ENCODE peak calls at places on chromosomes 16 and 17, in eight cellular contexts. One of them, this sample, is unnamed.

GRCh38 chr16:89828870-89829629 is 775 bp downstream of the SPIRE2 start:
- DNase-seq in naive B cell: no peak
- DNase-seq in fibroblast of lung: no peak
- DNase-seq in stimulated activated CD4-positive, alpha-beta T cell treated with anti-CD3 and anti-CD28 coated beads, Interleukin-4, amount 100 ng/mL, for 48 hours: no peak
- DNase-seq in MCF 10A: no peak
- DNase-seq in nephron progenitor cell: no peak
- DNase-seq in A549: no peak
- DNase-seq in HL-60: no peak
- DNase-seq in this sample: no peak

GRCh38 chr17:76145231-76146052 is 4.4 kb upstream of the FOXJ1 start:
- DNase-seq in HL-60: no peak
- DNase-seq in fibroblast of lung: no peak
- DNase-seq in MCF 10A: no peak
- DNase-seq in nephron progenitor cell: no peak
- DNase-seq in stimulated activated CD4-positive, alpha-beta T cell treated with anti-CD3 and anti-CD28 coated beads, Interleukin-4, amount 100 ng/mL, for 48 hours: no peak
- DNase-seq in naive B cell: peak
- DNase-seq in A549: no peak
- DNase-seq in this sample: no peak

GRCh38 chr16:73019456-73020362 is 28.2 kb downstream of the ZFHX3 start:
- DNase-seq in A549: peak
- DNase-seq in HL-60: no peak
- DNase-seq in MCF 10A: peak
- DNase-seq in naive B cell: no peak
- DNase-seq in nephron progenitor cell: no peak
- DNase-seq in fibroblast of lung: peak
- DNase-seq in stimulated activated CD4-positive, alpha-beta T cell treated with anti-CD3 and anti-CD28 coated beads, Interleukin-4, amount 100 ng/mL, for 48 hours: no peak
- DNase-seq in this sample: no peak

GRCh38 chr17:2071421-2072281 is 16.7 kb downstream of the HIC1 start:
- DNase-seq in MCF 10A: no peak
- DNase-seq in fibroblast of lung: peak
- DNase-seq in stimulated activated CD4-positive, alpha-beta T cell treated with anti-CD3 and anti-CD28 coated beads, Interleukin-4, amount 100 ng/mL, for 48 hours: no peak
- DNase-seq in HL-60: peak
- DNase-seq in naive B cell: no peak
- DNase-seq in A549: no peak
- DNase-seq in nephron progenitor cell: no peak
- DNase-seq in this sample: no peak

GRCh38 chr17:6071528-6072065 is 1.4 kb downstream of the WSCD1 start:
- DNase-seq in stimulated activated CD4-positive, alpha-beta T cell treated with anti-CD3 and anti-CD28 coated beads, Interleukin-4, amount 100 ng/mL, for 48 hours: no peak
- DNase-seq in HL-60: no peak
- DNase-seq in fibroblast of lung: no peak
- DNase-seq in MCF 10A: no peak
- DNase-seq in A549: no peak
- DNase-seq in naive B cell: no peak
- DNase-seq in nephron progenitor cell: no peak
- DNase-seq in this sample: no peak

GRCh38 chr17:44878627-44879221 is 20.5 kb downstream of the EFTUD2 start:
- DNase-seq in naive B cell: peak
- DNase-seq in fibroblast of lung: peak
- DNase-seq in stimulated activated CD4-positive, alpha-beta T cell treated with anti-CD3 and anti-CD28 coated beads, Interleukin-4, amount 100 ng/mL, for 48 hours: no peak
- DNase-seq in nephron progenitor cell: peak
- DNase-seq in A549: peak
- DNase-seq in HL-60: peak
- DNase-seq in MCF 10A: peak
- DNase-seq in this sample: peak

GRCh38 chr17:76147211-76148014 is 6.4 kb upstream of the FOXJ1 start:
- DNase-seq in A549: no peak
- DNase-seq in nephron progenitor cell: no peak
- DNase-seq in MCF 10A: peak
- DNase-seq in fibroblast of lung: peak
- DNase-seq in HL-60: no peak
- DNase-seq in stimulated activated CD4-positive, alpha-beta T cell treated with anti-CD3 and anti-CD28 coated beads, Interleukin-4, amount 100 ng/mL, for 48 hours: no peak
- DNase-seq in naive B cell: no peak
- DNase-seq in this sample: no peak

GRCh38 chr17:59730268-59730834 is 22.9 kb downstream of the VMP1 start:
- DNase-seq in A549: no peak
- DNase-seq in nephron progenitor cell: no peak
- DNase-seq in stimulated activated CD4-positive, alpha-beta T cell treated with anti-CD3 and anti-CD28 coated beads, Interleukin-4, amount 100 ng/mL, for 48 hours: no peak
- DNase-seq in HL-60: no peak
- DNase-seq in fibroblast of lung: no peak
- DNase-seq in naive B cell: no peak
- DNase-seq in MCF 10A: no peak
- DNase-seq in this sample: no peak

GRCh38 chr16:73365010-73365409 is 317.1 kb upstream of the ZFHX3 start:
- DNase-seq in naive B cell: no peak
- DNase-seq in nephron progenitor cell: no peak
- DNase-seq in MCF 10A: no peak
- DNase-seq in fibroblast of lung: peak
- DNase-seq in A549: no peak
- DNase-seq in HL-60: no peak
- DNase-seq in stimulated activated CD4-positive, alpha-beta T cell treated with anti-CD3 and anti-CD28 coated beads, Interleukin-4, amount 100 ng/mL, for 48 hours: no peak
- DNase-seq in this sample: no peak

GRCh38 chr17:32487460-32488176 is 825 bp downstream of the CDK5R1 start:
- DNase-seq in fibroblast of lung: peak
- DNase-seq in A549: peak
- DNase-seq in nephron progenitor cell: peak
- DNase-seq in naive B cell: no peak
- DNase-seq in HL-60: no peak
- DNase-seq in MCF 10A: no peak
- DNase-seq in stimulated activated CD4-positive, alpha-beta T cell treated with anti-CD3 and anti-CD28 coated beads, Interleukin-4, amount 100 ng/mL, for 48 hours: no peak
- DNase-seq in this sample: no peak

GRCh38 chr16:50102046-50102756 is 36.4 kb downstream of the HEATR3 start:
- DNase-seq in stimulated activated CD4-positive, alpha-beta T cell treated with anti-CD3 and anti-CD28 coated beads, Interleukin-4, amount 100 ng/mL, for 48 hours: no peak
- DNase-seq in fibroblast of lung: peak
- DNase-seq in A549: no peak
- DNase-seq in MCF 10A: peak
- DNase-seq in nephron progenitor cell: no peak
- DNase-seq in naive B cell: no peak
- DNase-seq in HL-60: no peak
- DNase-seq in this sample: no peak

GRCh38 chr16:31527617-31528287 is at the start of gene AHSP:
- DNase-seq in nephron progenitor cell: no peak
- DNase-seq in HL-60: no peak
- DNase-seq in fibroblast of lung: no peak
- DNase-seq in stimulated activated CD4-positive, alpha-beta T cell treated with anti-CD3 and anti-CD28 coated beads, Interleukin-4, amount 100 ng/mL, for 48 hours: no peak
- DNase-seq in A549: no peak
- DNase-seq in MCF 10A: no peak
- DNase-seq in naive B cell: no peak
- DNase-seq in this sample: no peak

GRCh38 chr17:74975943-74976342 is 3.4 kb upstream of the HID1 start:
- DNase-seq in fibroblast of lung: no peak
- DNase-seq in stimulated activated CD4-positive, alpha-beta T cell treated with anti-CD3 and anti-CD28 coated beads, Interleukin-4, amount 100 ng/mL, for 48 hours: no peak
- DNase-seq in nephron progenitor cell: no peak
- DNase-seq in HL-60: no peak
- DNase-seq in A549: no peak
- DNase-seq in naive B cell: no peak
- DNase-seq in MCF 10A: no peak
- DNase-seq in this sample: no peak

GRCh38 chr17:17151541-17151940 is 54.6 kb downstream of the PLD6 start:
- DNase-seq in nephron progenitor cell: no peak
- DNase-seq in stimulated activated CD4-positive, alpha-beta T cell treated with anti-CD3 and anti-CD28 coated beads, Interleukin-4, amount 100 ng/mL, for 48 hours: no peak
- DNase-seq in A549: peak
- DNase-seq in naive B cell: no peak
- DNase-seq in MCF 10A: no peak
- DNase-seq in fibroblast of lung: peak
- DNase-seq in HL-60: no peak
- DNase-seq in this sample: no peak

GRCh38 chr16:15874745-15875314 is 13.6 kb downstream of the CEP20 start:
- DNase-seq in HL-60: peak
- DNase-seq in A549: peak
- DNase-seq in MCF 10A: peak
- DNase-seq in fibroblast of lung: peak
- DNase-seq in naive B cell: no peak
- DNase-seq in nephron progenitor cell: peak
- DNase-seq in stimulated activated CD4-positive, alpha-beta T cell treated with anti-CD3 and anti-CD28 coated beads, Interleukin-4, amount 100 ng/mL, for 48 hours: no peak
- DNase-seq in this sample: no peak

GRCh38 chr17:76834889-76835288 is 33.3 kb upstream of the MGAT5B start:
- DNase-seq in nephron progenitor cell: no peak
- DNase-seq in MCF 10A: no peak
- DNase-seq in stimulated activated CD4-positive, alpha-beta T cell treated with anti-CD3 and anti-CD28 coated beads, Interleukin-4, amount 100 ng/mL, for 48 hours: no peak
- DNase-seq in A549: no peak
- DNase-seq in HL-60: no peak
- DNase-seq in naive B cell: no peak
- DNase-seq in fibroblast of lung: no peak
- DNase-seq in this sample: no peak

GRCh38 chr16:69330286-69331109 is at the start of gene PDF:
- DNase-seq in A549: peak
- DNase-seq in stimulated activated CD4-positive, alpha-beta T cell treated with anti-CD3 and anti-CD28 coated beads, Interleukin-4, amount 100 ng/mL, for 48 hours: peak
- DNase-seq in naive B cell: peak
- DNase-seq in fibroblast of lung: peak
- DNase-seq in HL-60: peak
- DNase-seq in nephron progenitor cell: peak
- DNase-seq in MCF 10A: peak
- DNase-seq in this sample: peak

GRCh38 chr16:75070055-75070841 is 46.3 kb downstream of the LDHD start:
- DNase-seq in HL-60: no peak
- DNase-seq in naive B cell: no peak
- DNase-seq in nephron progenitor cell: no peak
- DNase-seq in fibroblast of lung: peak
- DNase-seq in stimulated activated CD4-positive, alpha-beta T cell treated with anti-CD3 and anti-CD28 coated beads, Interleukin-4, amount 100 ng/mL, for 48 hours: no peak
- DNase-seq in MCF 10A: no peak
- DNase-seq in A549: peak
- DNase-seq in this sample: no peak

GRCh38 chr16:56226840-56227525 is 35.7 kb downstream of the GNAO1 start:
- DNase-seq in MCF 10A: no peak
- DNase-seq in A549: no peak
- DNase-seq in HL-60: no peak
- DNase-seq in stimulated activated CD4-positive, alpha-beta T cell treated with anti-CD3 and anti-CD28 coated beads, Interleukin-4, amount 100 ng/mL, for 48 hours: no peak
- DNase-seq in nephron progenitor cell: no peak
- DNase-seq in naive B cell: no peak
- DNase-seq in fibroblast of lung: no peak
- DNase-seq in this sample: no peak

This sample was measured in GF-D8.